ENCODE peak calls at places on chromosomes 4 and X, in seven cellular contexts. X is GM12878, N is mesenchymal stem cell, M is K562, T is neural progenitor cell, K is fibroblast of lung, E is neuronal stem cell. H is an unnamed sample.

GRCh38 chr4:48069026-48069425 is 52.5 kb downstream of the NIPAL1 start:
- DNase-seq in X (no peak), T (no peak), E (no peak), K (no peak), N (no peak), M (no peak), H (no peak)

GRCh38 chr4:113574636-113575103 is 186.9 kb downstream of the CAMK2D start:
- DNase-seq in K (peak; percentile 72), N (peak; percentile 73), E (no peak), M (no peak), T (peak; percentile 3), X (no peak), H (peak; percentile 11)

GRCh38 chrX:53456254-53456653 is 22.1 kb upstream of the HSD17B10 start:
- DNase-seq in T (no peak), K (peak; percentile 47), X (no peak), E (no peak), N (peak; percentile 75), M (no peak), H (peak; percentile 53)

GRCh38 chrX:22629105-22629725 is 356.5 kb downstream of the CBLL2 start:
- DNase-seq in N (peak; percentile 46), X (no peak), T (no peak), K (peak; percentile 82), E (no peak), M (no peak), H (peak; percentile 65)

GRCh38 chr4:185810746-185811508 is 1.1 kb downstream of the SORBS2 start:
- DNase-seq in K (no peak), E (peak; percentile 58), T (peak; percentile 76), N (no peak), X (no peak), M (no peak), H (peak; percentile 72)

GRCh38 chr4:25424539-25425228 is 47.6 kb downstream of the ANAPC4 start:
- DNase-seq in K (no peak), T (no peak), E (no peak), M (no peak), N (no peak), X (no peak), H (no peak)

GRCh38 chrX:153970398-153971123 is 1.1 kb downstream of the HCFC1 start:
- DNase-seq in M (peak; percentile 50), T (peak; percentile 73), K (peak; percentile 82), N (peak; percentile 79), E (peak; percentile 46), X (no peak), H (peak; percentile 47)

GRCh38 chr4:187387709-187388108 is 607.9 kb upstream of the ZFP42 start:
- DNase-seq in N (peak; percentile 83), M (no peak), K (peak; percentile 13), T (no peak), X (no peak), E (no peak), H (no peak)

GRCh38 chrX:65677954-65678469 is 10.6 kb downstream of the MSN start:
- DNase-seq in X (no peak), E (no peak), K (peak; percentile 92), N (peak; percentile 90), T (no peak), M (no peak), H (peak; percentile 79)

GRCh38 chr4:74206088-74206826 is 48.3 kb downstream of the MTHFD2L start:
- DNase-seq in M (peak; percentile 12), N (peak; percentile 63), T (no peak), E (no peak), K (peak; percentile 97), X (peak; percentile 46), H (no peak)

GRCh38 chr4:147975325-147975724 is 243.4 kb downstream of the ARHGAP10 start:
- DNase-seq in K (peak; percentile 16), N (peak; percentile 17), E (no peak), X (no peak), M (no peak), T (no peak), H (peak; percentile 32)

GRCh38 chrX:23981222-23981621 is 45.8 kb downstream of the KLHL15 start:
- DNase-seq in X (no peak), N (no peak), K (no peak), T (peak; percentile 37), E (no peak), M (no peak), H (no peak)

GRCh38 chr4:3531306-3531886 is 826 bp downstream of the LRPAP1 start:
- DNase-seq in N (peak; percentile 16), T (no peak), K (peak; percentile 8), X (no peak), E (no peak), M (no peak), H (peak; percentile 52)

GRCh38 chr4:143294310-143294709 is 42.4 kb upstream of the GAB1 start:
- DNase-seq in N (no peak), E (no peak), K (peak; percentile 62), M (no peak), X (no peak), T (no peak), H (no peak)

GRCh38 chr4:153643406-153644016 is 40.6 kb upstream of the TLR2 start:
- DNase-seq in T (peak; percentile 11), K (peak; percentile 48), N (peak; percentile 47), X (peak; percentile 50), E (no peak), M (peak; percentile 54), H (peak; percentile 54)

GRCh38 chr4:52081216-52081615 is 30.1 kb downstream of the SPATA18 start:
- DNase-seq in N (no peak), K (no peak), X (no peak), E (no peak), M (no peak), T (no peak), H (no peak)

GRCh38 chr4:138035781-138036258 is 206.3 kb downstream of the SLC7A11 start:
- DNase-seq in E (peak; percentile 41), N (peak; percentile 78), T (peak; percentile 71), M (peak; percentile 23), X (peak; percentile 69), K (peak; percentile 60), H (peak; percentile 54)

GRCh38 chrX:139642241-139642927 is 65.6 kb downstream of the MCF2 start:
- DNase-seq in K (peak; percentile 36), E (peak; percentile 37), X (no peak), N (no peak), T (peak; percentile 71), M (no peak), H (peak; percentile 6)

GRCh38 chr4:79297029-79297428 is 28.8 kb downstream of the NAA11 start:
- DNase-seq in T (no peak), E (no peak), M (no peak), K (no peak), N (no peak), X (no peak), H (no peak)

GRCh38 chr4:24067781-24068193 is 177.9 kb upstream of the PPARGC1A start:
- DNase-seq in E (no peak), K (peak; percentile 80), X (no peak), N (peak; percentile 66), M (no peak), T (no peak), H (peak; percentile 49)

GRCh38 chrX:151042852-151043251 is 59.7 kb downstream of the HMGB3 start:
- DNase-seq in N (no peak), X (no peak), T (no peak), E (no peak), M (no peak), K (no peak), H (no peak)

GRCh38 chrX:107146670-107147069 is 28.0 kb upstream of the RBM41 start:
- DNase-seq in E (no peak), N (peak; percentile 38), K (no peak), X (no peak), M (no peak), T (no peak), H (peak; percentile 83)

GRCh38 chr4:43682551-43682950 is 766.1 kb downstream of the KCTD8 start:
- DNase-seq in T (no peak), N (no peak), X (no peak), E (no peak), M (no peak), K (peak; percentile 5), H (peak; percentile 36)

GRCh38 chr4:114272226-114272625 is 292.8 kb upstream of the ARSJ start:
- DNase-seq in E (no peak), X (no peak), K (peak; percentile 100), T (no peak), M (peak; percentile 1), N (peak; percentile 89), H (peak; percentile 90)

GRCh38 chr4:83581411-83582288 is 45.7 kb downstream of the GPAT3 start:
- DNase-seq in M (no peak), N (no peak), K (peak; percentile 41), X (peak; percentile 39), T (no peak), E (no peak), H (no peak)

GRCh38 chr4:142656178-142656577 is 189.9 kb downstream of the INPP4B start:
- DNase-seq in K (peak; percentile 33), E (peak; percentile 24), T (peak; percentile 39), M (no peak), X (no peak), N (peak; percentile 42), H (peak; percentile 48)

GRCh38 chrX:136816970-136817369 is 36.2 kb upstream of the ARHGEF6 start:
- DNase-seq in T (no peak), X (no peak), M (no peak), K (peak; percentile 45), N (peak; percentile 8), E (no peak), H (no peak)

GRCh38 chr4:7782783-7783182 is 156.9 kb downstream of the AFAP1 start:
- DNase-seq in X (no peak), T (no peak), E (no peak), K (peak; percentile 39), M (no peak), N (no peak), H (no peak)

GRCh38 chr4:20589436-20589835 is 110.8 kb upstream of the PACRGL start:
- DNase-seq in K (no peak), T (peak; percentile 7), N (no peak), E (no peak), M (no peak), X (no peak), H (no peak)

GRCh38 chr4:168877779-168878491 is 132.1 kb downstream of the CBR4 start:
- DNase-seq in K (no peak), N (no peak), E (peak; percentile 29), T (peak; percentile 78), X (no peak), M (no peak), H (peak; percentile 48)
- H3K4me3 ChIP-seq in K (peak overlapping the region; percentile 15), N (no peak overlapping the region), E (no peak overlapping the region), T (peak overlapping the region; percentile 36), X (peak overlapping the region; percentile 16), M (no peak overlapping the region), H (no peak overlapping the region)

DNA sequence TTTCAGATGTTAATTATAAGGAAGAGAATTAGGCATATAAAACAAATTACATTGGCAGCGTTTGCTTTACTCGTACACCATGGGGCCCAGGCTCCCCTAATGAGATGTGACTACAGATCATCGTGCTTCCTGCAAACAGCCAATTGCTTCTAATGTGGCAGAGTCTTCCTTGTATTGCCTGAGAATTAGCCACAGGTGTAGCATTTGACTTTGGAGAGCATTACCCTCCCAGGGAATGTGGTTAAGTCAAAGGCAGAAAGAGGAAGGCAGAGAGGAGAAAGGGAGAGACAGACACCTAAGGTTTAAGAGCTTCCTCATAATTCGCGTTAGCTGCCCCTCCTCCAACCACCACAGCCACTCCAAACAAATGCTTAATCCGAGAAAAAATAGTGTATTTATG is 97.0 kb downstream of the MID1IP1 start:
- DNase-seq in X (no peak), N (no peak), K (no peak), M (no peak), E (no peak), T (no peak), H (no peak)
- H3K4me2 ChIP-seq in X (peak overlapping the region; percentile 44), N (no peak overlapping the region), K (no peak overlapping the region), M (no peak overlapping the region), E (no peak overlapping the region), T (no peak overlapping the region), H (no peak overlapping the region)

GRCh38 chr4:6658635-6659075 is 18.2 kb downstream of the MRFAP1 start:
- DNase-seq in N (peak; percentile 25), X (no peak), E (no peak), M (no peak), K (peak; percentile 55), T (peak; percentile 53), H (peak; percentile 35)
- H3K4me3 ChIP-seq in N (peak overlapping the region; percentile 45), X (no peak overlapping the region), E (no peak overlapping the region), M (no peak overlapping the region), K (peak overlapping the region; percentile 19), T (no peak overlapping the region), H (no peak overlapping the region)

GRCh38 chr4:139576219-139576618 is 20.2 kb upstream of the SETD7 start:
- DNase-seq in M (no peak), T (no peak), X (no peak), K (peak; percentile 84), N (peak; percentile 49), E (no peak), H (no peak)
- H3K4me2 ChIP-seq in M (no peak overlapping the region), T (no peak overlapping the region), X (no peak overlapping the region), K (no peak overlapping the region), N (no peak overlapping the region), E (no peak overlapping the region), H (no peak overlapping the region)

H was measured in mammary epithelial cell.